ENCODE peak calls at places on chromosomes 1 and 21, in ten cellular contexts. One of them, this sample, is unnamed.

GRCh38 chr1:172545349-172546004 is 12.5 kb downstream of the SUCO start:
- DNase-seq in lung: no peak
- DNase-seq in ovary: no peak
- DNase-seq in esophagus squamous epithelium: no peak
- DNase-seq in effector memory CD4-positive, alpha-beta T cell: no peak
- DNase-seq in CD8-positive, alpha-beta memory T cell: no peak
- DNase-seq in MM.1S: no peak
- DNase-seq in stomach: no peak
- DNase-seq in upper lobe of right lung: no peak
- DNase-seq in gastrocnemius medialis: no peak
- DNase-seq in this sample: no peak

GRCh38 chr1:113903496-113904291 is 905 bp downstream of the AP4B1 start:
- DNase-seq in MM.1S: no peak
- DNase-seq in stomach: no peak
- DNase-seq in CD8-positive, alpha-beta memory T cell: peak; percentile 15
- DNase-seq in lung: no peak
- DNase-seq in effector memory CD4-positive, alpha-beta T cell: peak; percentile 1
- DNase-seq in upper lobe of right lung: no peak
- DNase-seq in ovary: no peak
- DNase-seq in esophagus squamous epithelium: no peak
- DNase-seq in gastrocnemius medialis: no peak
- DNase-seq in this sample: peak; percentile 11

GRCh38 chr1:30650959-30651320 is 72.4 kb downstream of the MATN1 start:
- DNase-seq in effector memory CD4-positive, alpha-beta T cell: no peak
- DNase-seq in lung: no peak
- DNase-seq in upper lobe of right lung: no peak
- DNase-seq in gastrocnemius medialis: no peak
- DNase-seq in CD8-positive, alpha-beta memory T cell: no peak
- DNase-seq in ovary: no peak
- DNase-seq in stomach: no peak
- DNase-seq in esophagus squamous epithelium: no peak
- DNase-seq in MM.1S: no peak
- DNase-seq in this sample: no peak

GRCh38 chr1:92184632-92185031 is 33.1 kb upstream of the C1orf146 start:
- DNase-seq in lung: no peak
- DNase-seq in MM.1S: no peak
- DNase-seq in stomach: no peak
- DNase-seq in esophagus squamous epithelium: no peak
- DNase-seq in ovary: no peak
- DNase-seq in effector memory CD4-positive, alpha-beta T cell: no peak
- DNase-seq in upper lobe of right lung: no peak
- DNase-seq in gastrocnemius medialis: no peak
- DNase-seq in CD8-positive, alpha-beta memory T cell: no peak
- DNase-seq in this sample: no peak

GRCh38 chr1:239647964-239648632 is 261.7 kb downstream of the CHRM3 start:
- DNase-seq in MM.1S: no peak
- DNase-seq in upper lobe of right lung: no peak
- DNase-seq in gastrocnemius medialis: no peak
- DNase-seq in effector memory CD4-positive, alpha-beta T cell: no peak
- DNase-seq in esophagus squamous epithelium: no peak
- DNase-seq in stomach: no peak
- DNase-seq in ovary: no peak
- DNase-seq in CD8-positive, alpha-beta memory T cell: no peak
- DNase-seq in lung: no peak
- DNase-seq in this sample: no peak

GRCh38 chr21:45287438-45288391 is at the start of gene POFUT2:
- DNase-seq in effector memory CD4-positive, alpha-beta T cell: peak; percentile 97
- DNase-seq in stomach: peak; percentile 99
- DNase-seq in upper lobe of right lung: peak; percentile 98
- DNase-seq in gastrocnemius medialis: peak; percentile 91
- DNase-seq in CD8-positive, alpha-beta memory T cell: peak; percentile 98
- DNase-seq in MM.1S: peak; percentile 99
- DNase-seq in ovary: peak; percentile 99
- DNase-seq in esophagus squamous epithelium: peak; percentile 65
- DNase-seq in lung: peak; percentile 97
- DNase-seq in this sample: peak; percentile 100

GRCh38 chr1:63626222-63626621 is 33.0 kb downstream of the PGM1 start:
- DNase-seq in stomach: no peak
- DNase-seq in lung: no peak
- DNase-seq in ovary: no peak
- DNase-seq in effector memory CD4-positive, alpha-beta T cell: no peak
- DNase-seq in esophagus squamous epithelium: no peak
- DNase-seq in upper lobe of right lung: no peak
- DNase-seq in gastrocnemius medialis: no peak
- DNase-seq in CD8-positive, alpha-beta memory T cell: no peak
- DNase-seq in MM.1S: no peak
- DNase-seq in this sample: no peak

GRCh38 chr1:91900538-91900937 is 14.6 kb upstream of the TGFBR3 start:
- DNase-seq in upper lobe of right lung: no peak
- DNase-seq in MM.1S: no peak
- DNase-seq in CD8-positive, alpha-beta memory T cell: no peak
- DNase-seq in esophagus squamous epithelium: no peak
- DNase-seq in lung: no peak
- DNase-seq in gastrocnemius medialis: no peak
- DNase-seq in ovary: no peak
- DNase-seq in effector memory CD4-positive, alpha-beta T cell: no peak
- DNase-seq in stomach: no peak
- DNase-seq in this sample: no peak

GRCh38 chr1:235513495-235514366 is 9.5 kb upstream of the B3GALNT2 start:
- DNase-seq in CD8-positive, alpha-beta memory T cell: peak; percentile 53
- DNase-seq in esophagus squamous epithelium: no peak
- DNase-seq in upper lobe of right lung: no peak
- DNase-seq in gastrocnemius medialis: no peak
- DNase-seq in MM.1S: peak; percentile 76
- DNase-seq in lung: no peak
- DNase-seq in stomach: no peak
- DNase-seq in ovary: no peak
- DNase-seq in effector memory CD4-positive, alpha-beta T cell: peak; percentile 22
- DNase-seq in this sample: peak; percentile 49

GRCh38 chr21:41663805-41664788 is 102.8 kb downstream of the RIPK4 start:
- DNase-seq in esophagus squamous epithelium: no peak
- DNase-seq in stomach: no peak
- DNase-seq in ovary: no peak
- DNase-seq in upper lobe of right lung: no peak
- DNase-seq in lung: no peak
- DNase-seq in MM.1S: no peak
- DNase-seq in effector memory CD4-positive, alpha-beta T cell: no peak
- DNase-seq in gastrocnemius medialis: no peak
- DNase-seq in CD8-positive, alpha-beta memory T cell: no peak
- DNase-seq in this sample: no peak

GRCh38 chr1:56901720-56902119 is 47.1 kb downstream of the C8A start:
- DNase-seq in effector memory CD4-positive, alpha-beta T cell: no peak
- DNase-seq in CD8-positive, alpha-beta memory T cell: no peak
- DNase-seq in stomach: no peak
- DNase-seq in lung: no peak
- DNase-seq in gastrocnemius medialis: no peak
- DNase-seq in MM.1S: no peak
- DNase-seq in esophagus squamous epithelium: no peak
- DNase-seq in ovary: no peak
- DNase-seq in upper lobe of right lung: no peak
- DNase-seq in this sample: no peak

GRCh38 chr1:230503741-230504140 is 77.6 kb upstream of the PGBD5 start:
- DNase-seq in ovary: no peak
- DNase-seq in lung: no peak
- DNase-seq in MM.1S: no peak
- DNase-seq in esophagus squamous epithelium: no peak
- DNase-seq in effector memory CD4-positive, alpha-beta T cell: no peak
- DNase-seq in upper lobe of right lung: no peak
- DNase-seq in gastrocnemius medialis: no peak
- DNase-seq in CD8-positive, alpha-beta memory T cell: no peak
- DNase-seq in stomach: no peak
- DNase-seq in this sample: no peak

GRCh38 chr1:151840421-151840820 is 801 bp upstream of the C2CD4D start:
- DNase-seq in esophagus squamous epithelium: no peak
- DNase-seq in gastrocnemius medialis: no peak
- DNase-seq in CD8-positive, alpha-beta memory T cell: no peak
- DNase-seq in lung: no peak
- DNase-seq in effector memory CD4-positive, alpha-beta T cell: no peak
- DNase-seq in upper lobe of right lung: peak; percentile 51
- DNase-seq in ovary: no peak
- DNase-seq in stomach: no peak
- DNase-seq in MM.1S: no peak
- DNase-seq in this sample: no peak

GRCh38 chr1:151839457-151840409 is at the start of gene C2CD4D:
- DNase-seq in ovary: no peak
- DNase-seq in lung: peak; percentile 40
- DNase-seq in gastrocnemius medialis: no peak
- DNase-seq in stomach: peak; percentile 76
- DNase-seq in effector memory CD4-positive, alpha-beta T cell: peak; percentile 67
- DNase-seq in upper lobe of right lung: peak; percentile 73
- DNase-seq in MM.1S: peak; percentile 88
- DNase-seq in esophagus squamous epithelium: no peak
- DNase-seq in CD8-positive, alpha-beta memory T cell: peak; percentile 63
- DNase-seq in this sample: peak; percentile 87

GRCh38 chr1:151837197-151837596 is 2.4 kb downstream of the C2CD4D start:
- DNase-seq in effector memory CD4-positive, alpha-beta T cell: peak; percentile 23
- DNase-seq in MM.1S: no peak
- DNase-seq in upper lobe of right lung: no peak
- DNase-seq in lung: no peak
- DNase-seq in CD8-positive, alpha-beta memory T cell: no peak
- DNase-seq in gastrocnemius medialis: no peak
- DNase-seq in ovary: no peak
- DNase-seq in stomach: no peak
- DNase-seq in esophagus squamous epithelium: no peak
- DNase-seq in this sample: peak; percentile 35

GRCh38 chr1:151837841-151838490 is 1.7 kb downstream of the C2CD4D start:
- DNase-seq in MM.1S: peak; percentile 20
- DNase-seq in upper lobe of right lung: peak; percentile 65
- DNase-seq in gastrocnemius medialis: no peak
- DNase-seq in CD8-positive, alpha-beta memory T cell: no peak
- DNase-seq in effector memory CD4-positive, alpha-beta T cell: peak; percentile 44
- DNase-seq in lung: no peak
- DNase-seq in stomach: no peak
- DNase-seq in esophagus squamous epithelium: no peak
- DNase-seq in ovary: no peak
- DNase-seq in this sample: peak; percentile 41

GRCh38 chr1:151838491-151839412 is 868 bp downstream of the C2CD4D start:
- DNase-seq in effector memory CD4-positive, alpha-beta T cell: peak; percentile 40
- DNase-seq in ovary: no peak
- DNase-seq in gastrocnemius medialis: no peak
- DNase-seq in upper lobe of right lung: peak; percentile 68
- DNase-seq in MM.1S: no peak
- DNase-seq in stomach: no peak
- DNase-seq in lung: no peak
- DNase-seq in esophagus squamous epithelium: no peak
- DNase-seq in CD8-positive, alpha-beta memory T cell: no peak
- DNase-seq in this sample: no peak
- H3K27ac ChIP-seq in effector memory CD4-positive, alpha-beta T cell: peak overlapping the region; percentile 80
- H3K27ac ChIP-seq in ovary: no peak overlapping the region
- H3K27ac ChIP-seq in gastrocnemius medialis: no peak overlapping the region
- H3K27ac ChIP-seq in upper lobe of right lung: peak overlapping the region; percentile 17
- H3K27ac ChIP-seq in MM.1S: peak overlapping the region; percentile 0
- H3K27ac ChIP-seq in stomach: peak overlapping the region; percentile 87
- H3K27ac ChIP-seq in lung: peak overlapping the region; percentile 4
- H3K27ac ChIP-seq in esophagus squamous epithelium: peak overlapping the region; percentile 88
- H3K27ac ChIP-seq in CD8-positive, alpha-beta memory T cell: peak overlapping the region; percentile 67
- H3K27ac ChIP-seq in this sample: peak overlapping the region; percentile 75

GRCh38 chr1:67399594-67399993 is 30.6 kb downstream of the SERBP1 start:
- DNase-seq in stomach: no peak
- DNase-seq in effector memory CD4-positive, alpha-beta T cell: no peak
- DNase-seq in gastrocnemius medialis: no peak
- DNase-seq in esophagus squamous epithelium: no peak
- DNase-seq in CD8-positive, alpha-beta memory T cell: no peak
- DNase-seq in lung: no peak
- DNase-seq in ovary: no peak
- DNase-seq in MM.1S: no peak
- DNase-seq in upper lobe of right lung: no peak
- DNase-seq in this sample: no peak

GRCh38 chr1:67404212-67404620 is 26.0 kb downstream of the SERBP1 start:
- DNase-seq in esophagus squamous epithelium: no peak
- DNase-seq in lung: no peak
- DNase-seq in stomach: no peak
- DNase-seq in ovary: no peak
- DNase-seq in effector memory CD4-positive, alpha-beta T cell: no peak
- DNase-seq in upper lobe of right lung: no peak
- DNase-seq in MM.1S: no peak
- DNase-seq in CD8-positive, alpha-beta memory T cell: no peak
- DNase-seq in gastrocnemius medialis: no peak
- DNase-seq in this sample: no peak

GRCh38 chr1:67405473-67406245 is 24.5 kb downstream of the SERBP1 start:
- DNase-seq in lung: no peak
- DNase-seq in gastrocnemius medialis: no peak
- DNase-seq in MM.1S: no peak
- DNase-seq in ovary: no peak
- DNase-seq in esophagus squamous epithelium: no peak
- DNase-seq in stomach: no peak
- DNase-seq in CD8-positive, alpha-beta memory T cell: no peak
- DNase-seq in effector memory CD4-positive, alpha-beta T cell: no peak
- DNase-seq in upper lobe of right lung: no peak
- DNase-seq in this sample: no peak

GRCh38 chr1:67401443-67401842 is 28.8 kb downstream of the SERBP1 start:
- DNase-seq in CD8-positive, alpha-beta memory T cell: no peak
- DNase-seq in lung: no peak
- DNase-seq in MM.1S: no peak
- DNase-seq in gastrocnemius medialis: no peak
- DNase-seq in esophagus squamous epithelium: no peak
- DNase-seq in upper lobe of right lung: no peak
- DNase-seq in stomach: no peak
- DNase-seq in effector memory CD4-positive, alpha-beta T cell: no peak
- DNase-seq in ovary: no peak
- DNase-seq in this sample: no peak
- H3K9me3 ChIP-seq in CD8-positive, alpha-beta memory T cell: no peaks in the 10 kb centered on the region
- H3K9me3 ChIP-seq in lung: no peaks in the 10 kb centered on the region
- H3K9me3 ChIP-seq in MM.1S: no peaks in the 10 kb centered on the region
- H3K9me3 ChIP-seq in gastrocnemius medialis: no peaks in the 10 kb centered on the region
- H3K9me3 ChIP-seq in esophagus squamous epithelium: no peaks in the 10 kb centered on the region
- H3K9me3 ChIP-seq in upper lobe of right lung: no peaks in the 10 kb centered on the region
- H3K9me3 ChIP-seq in stomach: no peaks in the 10 kb centered on the region
- H3K9me3 ChIP-seq in effector memory CD4-positive, alpha-beta T cell: no peaks in the 10 kb centered on the region
- H3K9me3 ChIP-seq in ovary: no peaks in the 10 kb centered on the region
- H3K9me3 ChIP-seq in this sample: no peaks in the 10 kb centered on the region

GRCh38 chr1:15326691-15327530 is 79.9 kb downstream of the FHAD1 start:
- DNase-seq in MM.1S: no peak
- DNase-seq in esophagus squamous epithelium: no peak
- DNase-seq in stomach: peak; percentile 41
- DNase-seq in lung: no peak
- DNase-seq in gastrocnemius medialis: no peak
- DNase-seq in effector memory CD4-positive, alpha-beta T cell: no peak
- DNase-seq in ovary: peak; percentile 40
- DNase-seq in upper lobe of right lung: no peak
- DNase-seq in CD8-positive, alpha-beta memory T cell: no peak
- DNase-seq in this sample: no peak
- H3K4me1 ChIP-seq in MM.1S: peaks cover 3% of the 10 kb centered on the region
- H3K4me1 ChIP-seq in esophagus squamous epithelium: peaks cover 50% of the 10 kb centered on the region
- H3K4me1 ChIP-seq in stomach: peaks cover 33% of the 10 kb centered on the region
- H3K4me1 ChIP-seq in lung: peaks cover 6% of the 10 kb centered on the region
- H3K4me1 ChIP-seq in gastrocnemius medialis: peaks cover 13% of the 10 kb centered on the region
- H3K4me1 ChIP-seq in effector memory CD4-positive, alpha-beta T cell: no peaks in the 10 kb centered on the region
- H3K4me1 ChIP-seq in ovary: peaks cover 7% of the 10 kb centered on the region
- H3K4me1 ChIP-seq in upper lobe of right lung: peaks cover 27% of the 10 kb centered on the region
- H3K4me1 ChIP-seq in CD8-positive, alpha-beta memory T cell: no peaks in the 10 kb centered on the region
- H3K4me1 ChIP-seq in this sample: peaks cover 5% of the 10 kb centered on the region

DNA sequence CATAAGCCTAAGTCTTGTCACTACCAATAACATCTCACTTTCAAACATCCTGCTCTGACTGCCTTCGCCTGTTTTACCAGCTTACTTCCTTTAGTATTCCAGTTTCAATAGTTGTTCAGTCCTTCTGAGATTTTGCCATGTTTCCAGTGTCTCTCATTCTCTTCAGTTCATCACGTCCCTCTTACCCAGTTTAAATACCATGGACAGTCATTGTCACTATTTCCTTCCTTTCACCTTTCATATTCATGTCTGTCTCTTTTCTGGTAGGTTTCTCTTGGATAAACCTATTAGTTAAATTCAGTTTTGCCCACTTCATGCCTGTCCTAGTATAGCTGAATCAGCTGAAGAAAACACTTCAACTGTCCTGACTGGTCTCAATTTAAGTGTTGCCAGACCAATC is 5.9 kb downstream of the ATF6 start:
- DNase-seq in esophagus squamous epithelium: no peak
- DNase-seq in CD8-positive, alpha-beta memory T cell: no peak
- DNase-seq in ovary: no peak
- DNase-seq in MM.1S: no peak
- DNase-seq in stomach: no peak
- DNase-seq in lung: no peak
- DNase-seq in effector memory CD4-positive, alpha-beta T cell: no peak
- DNase-seq in upper lobe of right lung: no peak
- DNase-seq in gastrocnemius medialis: no peak
- DNase-seq in this sample: no peak
- H3K27ac ChIP-seq in esophagus squamous epithelium: peak overlapping the region; percentile 44
- H3K27ac ChIP-seq in CD8-positive, alpha-beta memory T cell: no peak overlapping the region
- H3K27ac ChIP-seq in ovary: no peak overlapping the region
- H3K27ac ChIP-seq in MM.1S: peak overlapping the region; percentile 74
- H3K27ac ChIP-seq in stomach: no peak overlapping the region
- H3K27ac ChIP-seq in lung: no peak overlapping the region
- H3K27ac ChIP-seq in effector memory CD4-positive, alpha-beta T cell: no peak overlapping the region
- H3K27ac ChIP-seq in upper lobe of right lung: peak overlapping the region; percentile 4
- H3K27ac ChIP-seq in gastrocnemius medialis: no peak overlapping the region
- H3K27ac ChIP-seq in this sample: no peak overlapping the region

This sample was measured in CD4-positive, alpha-beta memory T cell.